ENCODE peak calls at places on chromosomes 13 and 19, in seven cellular contexts. X is psoas muscle, R is osteocyte, H is heart right ventricle, V is Calu3, J is cardiac fibroblast, F is AG09309. D is an unnamed sample.

GRCh38 chr19:3389876-3390361 is 23.5 kb downstream of the NFIC start:
- DNase-seq in X (peak), R (no peak), H (no peak), V (no peak), J (peak), F (no peak), D (no peak)

GRCh38 chr13:27379694-27380596 is 44.5 kb upstream of the GTF3A start:
- DNase-seq in X (peak), R (no peak), H (no peak), V (peak), J (peak), F (no peak), D (peak)

GRCh38 chr19:55212447-55212846 is 3.1 kb upstream of the PTPRH start:
- DNase-seq in X (no peak), R (no peak), H (no peak), V (peak), J (peak), F (no peak), D (no peak)

GRCh38 chr13:114062754-114063153 is 69.7 kb downstream of the RASA3 start:
- DNase-seq in X (peak), R (no peak), H (no peak), V (no peak), J (peak), F (no peak), D (no peak)

GRCh38 chr13:68066879-68067513 is 836.9 kb upstream of the PCDH9 start:
- DNase-seq in X (no peak), R (no peak), H (no peak), V (no peak), J (no peak), F (no peak), D (no peak)

GRCh38 chr19:48745208-48745995 is 1.3 kb downstream of the IZUMO1 start:
- DNase-seq in X (peak), R (no peak), H (peak), V (peak), J (peak), F (no peak), D (peak)

GRCh38 chr13:30373727-30374126 is 48.6 kb upstream of the UBE2L5 start:
- DNase-seq in X (no peak), R (no peak), H (no peak), V (no peak), J (no peak), F (no peak), D (no peak)

GRCh38 chr13:49935171-49936084 is 712 bp downstream of the SPRYD7 start:
- DNase-seq in X (no peak), R (peak), H (peak), V (peak), J (peak), F (no peak), D (peak)

GRCh38 chr19:56811480-56811879 is 29.0 kb downstream of the PEG3 start:
- DNase-seq in X (no peak), R (no peak), H (no peak), V (no peak), J (no peak), F (no peak), D (no peak)

GRCh38 chr13:21399741-21400140 is 59.4 kb downstream of the ZDHHC20 start:
- DNase-seq in X (no peak), R (no peak), H (no peak), V (no peak), J (peak), F (no peak), D (no peak)

GRCh38 chr19:6393982-6394412 is 1.0 kb upstream of the GTF2F1 start:
- DNase-seq in X (no peak), R (no peak), H (no peak), V (no peak), J (no peak), F (no peak), D (no peak)

GRCh38 chr13:109123971-109124370 is 494.6 kb downstream of the MYO16 start:
- DNase-seq in X (no peak), R (no peak), H (no peak), V (no peak), J (no peak), F (no peak), D (no peak)

GRCh38 chr13:29081036-29081435 is 260.9 kb downstream of the MTUS2 start:
- DNase-seq in X (no peak), R (no peak), H (no peak), V (no peak), J (no peak), F (no peak), D (no peak)

GRCh38 chr19:15107056-15108010 is at the start of gene SYDE1:
- DNase-seq in X (peak), R (no peak), H (peak), V (peak), J (peak), F (no peak), D (peak)

GRCh38 chr19:46785054-46785979 is 3.1 kb downstream of the SLC1A5 start:
- DNase-seq in X (no peak), R (no peak), H (no peak), V (peak), J (peak), F (no peak), D (no peak)

GRCh38 chr19:40831502-40832430 is 18.5 kb downstream of the CYP2A6 start:
- DNase-seq in X (no peak), R (no peak), H (no peak), V (peak), J (peak), F (peak), D (no peak)

GRCh38 chr13:113842336-113843062 is 21.4 kb downstream of the GAS6 start:
- DNase-seq in X (peak), R (no peak), H (no peak), V (no peak), J (no peak), F (no peak), D (no peak)

GRCh38 chr13:99984463-99985242 is 3.1 kb downstream of the ZIC2 start:
- DNase-seq in X (no peak), R (peak), H (no peak), V (no peak), J (no peak), F (no peak), D (peak)

GRCh38 chr13:67048084-67048792 is 181.9 kb downstream of the PCDH9 start:
- DNase-seq in X (no peak), R (no peak), H (no peak), V (no peak), J (peak), F (no peak), D (peak)

GRCh38 chr13:76672422-76672821 is 213.8 kb downstream of the KCTD12 start:
- DNase-seq in X (no peak), R (no peak), H (no peak), V (no peak), J (peak), F (no peak), D (no peak)

GRCh38 chr13:43238341-43239083 is 215.1 kb downstream of the DNAJC15 start:
- DNase-seq in X (no peak), R (no peak), H (no peak), V (no peak), J (no peak), F (no peak), D (no peak)
- TF ChIP-seq CTCF in X (no peak), R (no peak), H (no peak), V (no peak), J (no peak), F (no peak), D (no peak)

GRCh38 chr19:13526552-13526951 is 20.3 kb upstream of the CACNA1A start:
- DNase-seq in X (no peak), R (no peak), H (no peak), V (peak), J (peak), F (no peak), D (no peak)
- TF ChIP-seq CTCF in X (no peak), R (peak), H (no peak), V (no peak), J (peak), F (peak), D (peak)

DNA sequence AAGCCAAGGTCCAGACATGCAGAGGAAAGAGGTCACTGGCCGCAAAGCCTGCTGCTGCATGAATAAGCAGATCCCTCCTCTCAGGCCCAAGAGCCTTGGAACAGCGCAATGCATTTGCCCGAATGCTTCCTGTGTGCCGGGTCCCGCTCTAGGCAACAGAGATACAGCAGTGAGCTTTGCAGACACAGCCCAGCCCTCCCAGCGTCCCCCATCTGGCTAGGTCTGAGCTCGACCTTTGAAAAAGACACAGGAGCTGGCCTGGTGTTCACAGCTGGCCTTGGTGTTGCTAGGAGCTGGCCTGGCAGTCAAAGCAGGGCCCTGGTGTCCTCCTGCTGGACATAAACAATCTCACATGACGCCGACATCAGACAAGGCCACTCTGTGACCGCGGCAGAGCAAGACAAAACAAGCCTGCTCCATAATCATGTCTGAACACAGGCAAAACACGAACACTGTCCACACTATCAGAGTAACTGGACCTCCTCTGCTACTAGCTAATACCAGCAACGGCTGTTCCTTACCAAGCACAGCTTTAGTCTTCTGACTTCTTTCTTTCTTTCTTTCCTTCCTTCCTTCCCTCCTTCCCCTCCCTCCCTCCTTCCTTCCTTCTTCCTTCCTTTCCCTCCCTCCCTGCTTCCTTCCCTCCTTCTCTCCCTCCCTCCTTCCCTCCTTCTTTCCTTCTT is 5.7 kb upstream of the PEX11G start:
- DNase-seq in X (peak), R (no peak), H (peak), V (no peak), J (peak), F (no peak), D (no peak)
- TF ChIP-seq CTCF in X (no peak), R (no peak), H (no peak), V (no peak), J (peak), F (no peak), D (no peak)

DNA sequence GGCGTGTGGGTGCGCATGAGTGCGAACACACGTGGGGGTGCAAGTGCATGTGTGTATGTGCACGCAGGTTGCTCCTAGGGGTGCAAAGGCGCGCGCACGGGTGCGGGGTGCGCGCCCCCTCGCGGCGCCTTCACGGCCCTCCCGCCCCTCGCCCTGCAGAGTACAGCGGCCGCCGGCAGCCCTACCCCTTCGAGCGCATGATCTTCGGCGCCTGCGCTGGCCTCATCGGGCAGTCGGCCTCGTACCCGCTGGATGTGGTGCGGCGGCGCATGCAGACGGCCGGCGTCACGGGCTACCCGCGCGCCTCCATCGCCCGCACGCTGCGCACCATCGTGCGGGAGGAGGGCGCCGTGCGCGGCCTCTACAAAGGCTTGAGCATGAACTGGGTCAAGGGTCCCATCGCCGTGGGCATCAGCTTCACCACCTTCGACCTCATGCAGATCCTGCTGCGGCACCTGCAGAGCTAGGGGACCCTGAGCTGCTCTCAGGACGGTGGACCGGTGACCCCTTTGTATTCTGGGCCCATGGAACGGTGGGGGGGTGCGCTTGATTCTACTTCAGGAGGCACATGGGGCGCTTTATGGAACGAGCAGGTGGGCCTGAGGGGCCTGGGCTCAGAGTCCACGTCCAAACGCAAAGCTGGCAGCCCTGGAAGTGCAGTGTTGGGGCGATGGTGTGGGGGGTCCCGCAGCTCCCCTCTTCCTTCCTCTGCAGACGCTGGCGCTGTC is 27.7 kb downstream of the TMEM161A start:
- DNase-seq in X (no peak), R (no peak), H (no peak), V (no peak), J (no peak), F (no peak), D (peak)
- TF ChIP-seq CTCF in X (peak), R (peak), H (peak), V (no peak), J (no peak), F (no peak), D (no peak)

GRCh38 chr13:52949744-52950143 is 78.9 kb upstream of the OLFM4 start:
- DNase-seq in X (peak), R (no peak), H (no peak), V (no peak), J (no peak), F (no peak), D (no peak)

GRCh38 chr13:52954838-52955237 is 73.8 kb upstream of the OLFM4 start:
- DNase-seq in X (no peak), R (no peak), H (no peak), V (no peak), J (no peak), F (no peak), D (no peak)

GRCh38 chr13:52945348-52945747 is 83.3 kb upstream of the OLFM4 start:
- DNase-seq in X (no peak), R (no peak), H (no peak), V (no peak), J (no peak), F (no peak), D (no peak)

GRCh38 chr13:52950436-52950960 is 78.1 kb upstream of the OLFM4 start:
- DNase-seq in X (no peak), R (no peak), H (no peak), V (no peak), J (no peak), F (no peak), D (no peak)

DNA sequence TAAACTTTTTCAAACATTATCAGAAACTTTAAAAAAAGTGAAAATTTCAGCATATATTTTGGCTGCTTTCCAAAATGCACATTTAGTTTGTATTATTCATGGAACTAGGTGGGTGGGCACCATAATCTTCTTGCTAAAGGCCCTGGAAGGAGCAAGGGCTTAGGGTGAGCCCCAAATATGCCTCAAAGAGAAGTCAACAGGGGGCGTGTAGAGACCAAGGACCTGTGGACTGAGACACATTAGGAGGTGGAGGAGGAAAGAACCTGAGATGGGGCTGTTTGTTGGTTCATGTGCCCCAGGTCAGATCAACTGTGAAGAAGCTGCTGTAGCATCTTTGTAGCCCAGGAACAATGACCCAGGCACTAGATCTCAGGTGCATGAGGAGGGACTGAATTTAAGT is 79.6 kb upstream of the OLFM4 start:
- DNase-seq in X (no peak), R (no peak), H (no peak), V (no peak), J (no peak), F (no peak), D (no peak)
- TF ChIP-seq CTCF in X (no peak), R (no peak), H (no peak), V (no peak), J (no peak), F (no peak), D (no peak)

D was measured in endothelial cell.